ENCODE peak calls at places on chromosomes 12 and 14, in five cellular contexts. One of them, this sample, is unnamed. For H3K9me3, the result is how much of the 10 kb centered on the place peaks cover.

GRCh38 chr12:112523856-112524255 is 105.1 kb downstream of the PTPN11 start:
- DNase-seq in stomach: no peak
- DNase-seq in esophagus squamous epithelium: no peak
- DNase-seq in pancreas: no peak
- DNase-seq in aorta: no peak
- DNase-seq in this sample: no peak

GRCh38 chr12:32906407-32907165 is 10.0 kb upstream of the PKP2 start:
- DNase-seq in stomach: peak
- DNase-seq in aorta: no peak
- DNase-seq in pancreas: no peak
- DNase-seq in esophagus squamous epithelium: no peak
- DNase-seq in this sample: peak

GRCh38 chr12:26097046-26097878 is 27.6 kb downstream of the BHLHE41 start:
- DNase-seq in aorta: peak
- DNase-seq in stomach: peak
- DNase-seq in pancreas: peak
- DNase-seq in esophagus squamous epithelium: no peak
- DNase-seq in this sample: peak

GRCh38 chr14:64910847-64911495 is 3.3 kb upstream of the CHURC1 start:
- DNase-seq in esophagus squamous epithelium: no peak
- DNase-seq in pancreas: no peak
- DNase-seq in aorta: no peak
- DNase-seq in stomach: no peak
- DNase-seq in this sample: no peak

GRCh38 chr14:34951286-34951685 is 31.5 kb upstream of the SRP54 start:
- DNase-seq in aorta: no peak
- DNase-seq in esophagus squamous epithelium: no peak
- DNase-seq in pancreas: no peak
- DNase-seq in stomach: no peak
- DNase-seq in this sample: no peak

GRCh38 chr12:93376436-93377251 is 1.1 kb upstream of the NUDT4 start:
- DNase-seq in stomach: no peak
- DNase-seq in pancreas: no peak
- DNase-seq in aorta: no peak
- DNase-seq in esophagus squamous epithelium: no peak
- DNase-seq in this sample: peak

GRCh38 chr14:32076278-32077080 is 625 bp upstream of the ARHGAP5 start:
- DNase-seq in stomach: peak
- DNase-seq in pancreas: peak
- DNase-seq in aorta: peak
- DNase-seq in esophagus squamous epithelium: peak
- DNase-seq in this sample: peak

GRCh38 chr12:2248901-2249381 is 196.2 kb downstream of the CACNA1C start:
- DNase-seq in aorta: no peak
- DNase-seq in pancreas: no peak
- DNase-seq in stomach: no peak
- DNase-seq in esophagus squamous epithelium: no peak
- DNase-seq in this sample: no peak

GRCh38 chr12:4037747-4038312 is 164.6 kb upstream of the PARP11 start:
- DNase-seq in pancreas: no peak
- DNase-seq in esophagus squamous epithelium: no peak
- DNase-seq in aorta: no peak
- DNase-seq in stomach: peak
- DNase-seq in this sample: no peak

GRCh38 chr12:25025260-25025659 is 76.4 kb upstream of the BCAT1 start:
- DNase-seq in aorta: no peak
- DNase-seq in pancreas: no peak
- DNase-seq in esophagus squamous epithelium: no peak
- DNase-seq in stomach: no peak
- DNase-seq in this sample: no peak

GRCh38 chr14:64491637-64492036 is 12.0 kb downstream of the ZBTB25 start:
- DNase-seq in esophagus squamous epithelium: no peak
- DNase-seq in pancreas: no peak
- DNase-seq in aorta: no peak
- DNase-seq in stomach: no peak
- DNase-seq in this sample: no peak

GRCh38 chr12:130401703-130402102 is 64.0 kb downstream of the PIWIL1 start:
- DNase-seq in stomach: no peak
- DNase-seq in aorta: no peak
- DNase-seq in esophagus squamous epithelium: no peak
- DNase-seq in pancreas: no peak
- DNase-seq in this sample: no peak

GRCh38 chr14:99972748-99973466 is 92.3 kb upstream of the EVL start:
- DNase-seq in esophagus squamous epithelium: no peak
- DNase-seq in aorta: no peak
- DNase-seq in pancreas: no peak
- DNase-seq in stomach: no peak
- DNase-seq in this sample: no peak

GRCh38 chr14:63773504-63773903 is 45.6 kb upstream of the SGPP1 start:
- DNase-seq in pancreas: no peak
- DNase-seq in stomach: no peak
- DNase-seq in aorta: no peak
- DNase-seq in esophagus squamous epithelium: no peak
- DNase-seq in this sample: no peak

DNA sequence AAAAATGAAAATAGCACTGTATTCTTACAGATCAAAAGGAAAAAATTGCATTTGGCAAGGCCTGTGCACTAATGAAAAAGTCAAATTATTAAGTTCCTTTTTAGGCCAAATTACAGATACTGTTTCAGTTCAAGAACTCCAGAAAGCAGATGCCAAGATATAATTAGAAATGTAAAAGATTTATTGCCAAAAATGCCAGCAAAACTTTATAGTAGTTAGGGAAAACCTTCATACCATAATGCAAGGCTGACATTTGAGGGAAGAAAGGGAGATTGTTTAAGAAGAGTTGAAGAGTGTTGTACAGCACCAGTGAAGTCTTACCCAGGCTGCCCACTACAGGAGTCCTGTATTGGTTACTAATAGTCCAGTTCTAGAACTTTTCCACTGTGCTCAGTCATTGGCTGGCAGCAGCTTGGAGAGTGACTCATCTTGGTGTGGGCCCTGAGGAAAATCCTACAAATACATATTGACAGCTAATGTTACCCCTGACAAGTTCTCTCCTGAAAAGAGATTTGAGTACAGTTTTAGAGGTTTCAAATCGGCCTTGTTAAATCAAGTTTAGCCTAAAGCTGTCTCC is 600.4 kb downstream of the C12orf50 start:
- DNase-seq in stomach: no peak
- DNase-seq in aorta: no peak
- DNase-seq in pancreas: no peak
- DNase-seq in esophagus squamous epithelium: no peak
- DNase-seq in this sample: no peak
- H3K9me3 ChIP-seq in stomach: under half
- H3K9me3 ChIP-seq in aorta: under half
- H3K9me3 ChIP-seq in pancreas: under half
- H3K9me3 ChIP-seq in esophagus squamous epithelium: under half
- H3K9me3 ChIP-seq in this sample: under half

GRCh38 chr14:22854963-22855724 is 16.4 kb upstream of the LRP10 start:
- DNase-seq in esophagus squamous epithelium: no peak
- DNase-seq in aorta: no peak
- DNase-seq in stomach: no peak
- DNase-seq in pancreas: no peak
- DNase-seq in this sample: no peak
- H3K9me3 ChIP-seq in esophagus squamous epithelium: under half
- H3K9me3 ChIP-seq in aorta: under half
- H3K9me3 ChIP-seq in stomach: under half
- H3K9me3 ChIP-seq in pancreas: under half
- H3K9me3 ChIP-seq in this sample: under half

DNA sequence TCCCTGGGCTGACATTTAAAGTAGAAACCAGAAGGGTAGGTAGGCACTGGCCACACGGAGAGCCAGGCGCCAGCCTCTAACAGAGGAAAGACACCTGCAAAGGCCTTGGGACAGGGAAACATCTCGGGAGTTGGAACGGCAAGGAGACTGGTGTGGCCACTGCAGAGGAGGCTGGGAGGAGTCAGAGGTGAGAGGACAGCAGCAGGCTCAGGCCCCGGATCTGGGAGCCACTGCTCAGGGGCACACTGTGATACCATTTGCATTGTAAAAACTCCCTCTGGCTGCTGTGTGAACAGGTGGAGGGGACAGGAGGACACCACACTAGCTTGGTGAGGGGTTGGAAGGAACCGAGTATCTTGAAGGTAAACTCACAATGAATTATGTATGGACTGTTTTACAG is 2.7 kb downstream of the ANHX start:
- DNase-seq in aorta: no peak
- DNase-seq in esophagus squamous epithelium: no peak
- DNase-seq in pancreas: no peak
- DNase-seq in stomach: no peak
- DNase-seq in this sample: no peak
- H3K9me3 ChIP-seq in aorta: under half
- H3K9me3 ChIP-seq in esophagus squamous epithelium: under half
- H3K9me3 ChIP-seq in pancreas: under half
- H3K9me3 ChIP-seq in stomach: half or more
- H3K9me3 ChIP-seq in this sample: half or more

GRCh38 chr12:13197526-13198141 is 1.1 kb downstream of the EMP1 start:
- DNase-seq in esophagus squamous epithelium: no peak
- DNase-seq in aorta: no peak
- DNase-seq in stomach: no peak
- DNase-seq in pancreas: no peak
- DNase-seq in this sample: no peak

GRCh38 chr12:13195848-13196301 is 651 bp upstream of the EMP1 start:
- DNase-seq in esophagus squamous epithelium: no peak
- DNase-seq in aorta: no peak
- DNase-seq in stomach: no peak
- DNase-seq in pancreas: no peak
- DNase-seq in this sample: peak

GRCh38 chr12:13196302-13196921 is at the start of gene EMP1:
- DNase-seq in pancreas: peak
- DNase-seq in stomach: peak
- DNase-seq in aorta: peak
- DNase-seq in esophagus squamous epithelium: peak
- DNase-seq in this sample: peak

GRCh38 chr12:13198921-13199320 is 2.4 kb downstream of the EMP1 start:
- DNase-seq in stomach: no peak
- DNase-seq in esophagus squamous epithelium: no peak
- DNase-seq in aorta: no peak
- DNase-seq in pancreas: no peak
- DNase-seq in this sample: no peak

GRCh38 chr12:13198240-13198639 is 1.7 kb downstream of the EMP1 start:
- DNase-seq in esophagus squamous epithelium: no peak
- DNase-seq in aorta: no peak
- DNase-seq in pancreas: no peak
- DNase-seq in stomach: no peak
- DNase-seq in this sample: no peak
- H3K9me3 ChIP-seq in esophagus squamous epithelium: under half
- H3K9me3 ChIP-seq in aorta: under half
- H3K9me3 ChIP-seq in pancreas: under half
- H3K9me3 ChIP-seq in stomach: under half
- H3K9me3 ChIP-seq in this sample: under half

GRCh38 chr12:132937476-132937875 is 18.6 kb downstream of the ZNF605 start:
- DNase-seq in esophagus squamous epithelium: no peak
- DNase-seq in stomach: no peak
- DNase-seq in pancreas: no peak
- DNase-seq in aorta: no peak
- DNase-seq in this sample: no peak
- H3K9me3 ChIP-seq in esophagus squamous epithelium: half or more
- H3K9me3 ChIP-seq in stomach: half or more
- H3K9me3 ChIP-seq in pancreas: under half
- H3K9me3 ChIP-seq in aorta: under half
- H3K9me3 ChIP-seq in this sample: half or more

GRCh38 chr14:53140585-53140984 is 12.5 kb downstream of the DDHD1 start:
- DNase-seq in stomach: no peak
- DNase-seq in aorta: no peak
- DNase-seq in pancreas: no peak
- DNase-seq in esophagus squamous epithelium: no peak
- DNase-seq in this sample: no peak
- H3K9me3 ChIP-seq in stomach: half or more
- H3K9me3 ChIP-seq in aorta: under half
- H3K9me3 ChIP-seq in pancreas: under half
- H3K9me3 ChIP-seq in esophagus squamous epithelium: under half
- H3K9me3 ChIP-seq in this sample: under half

This sample was measured in mucosa of descending colon.